ENCODE peak calls at places on chromosomes 3 and 15, in nine cellular contexts. U is Peyer's patch, I is breast epithelium, D is spleen, V is heart left ventricle, T is PC-9, B is HCT116, F is transverse colon, R is right cardiac atrium. W is an unnamed sample. For H3K4me1, the result is how much of the 10 kb centered on the place peaks cover.

GRCh38 chr3:16606398-16606797 is 1.2 kb upstream of the DAZL start:
- DNase-seq in U (no peak), I (no peak), D (no peak), V (no peak), T (peak), B (no peak), F (no peak), R (no peak), W (no peak)

GRCh38 chr3:99753268-99753975 is 64.2 kb upstream of the CMSS1 start:
- DNase-seq in U (no peak), I (no peak), D (no peak), V (no peak), T (peak), B (peak), F (no peak), R (no peak), W (peak)

GRCh38 chr3:197376020-197376419 is 77.6 kb upstream of the DLG1 start:
- DNase-seq in U (no peak), I (peak), D (peak), V (no peak), T (peak), B (no peak), F (no peak), R (no peak), W (no peak)

GRCh38 chr3:40645883-40646282 is 121.1 kb downstream of the ZNF621 start:
- DNase-seq in U (no peak), I (no peak), D (no peak), V (no peak), T (no peak), B (no peak), F (peak), R (no peak), W (no peak)

GRCh38 chr3:190631295-190631694 is 117.4 kb downstream of the IL1RAP start:
- DNase-seq in U (no peak), I (no peak), D (no peak), V (no peak), T (no peak), B (no peak), F (no peak), R (no peak), W (no peak)

GRCh38 chr3:117348881-117349280 is 639.3 kb downstream of the TUSC7 start:
- DNase-seq in U (no peak), I (no peak), D (no peak), V (no peak), T (no peak), B (no peak), F (no peak), R (no peak), W (no peak)

GRCh38 chr3:52897130-52898109 is at the start of gene STIMATE:
- DNase-seq in U (peak), I (peak), D (peak), V (peak), T (peak), B (peak), F (peak), R (peak), W (peak)

GRCh38 chr3:74465652-74466415 is 148.6 kb downstream of the CNTN3 start:
- DNase-seq in U (no peak), I (peak), D (no peak), V (no peak), T (no peak), B (no peak), F (no peak), R (peak), W (no peak)

GRCh38 chr3:73530030-73530411 is 94.7 kb downstream of the PDZRN3 start:
- DNase-seq in U (no peak), I (no peak), D (no peak), V (no peak), T (no peak), B (no peak), F (no peak), R (no peak), W (no peak)

GRCh38 chr3:37198996-37199395 is 24.6 kb upstream of the LRRFIP2 start:
- DNase-seq in U (no peak), I (no peak), D (no peak), V (no peak), T (no peak), B (no peak), F (no peak), R (no peak), W (no peak)

GRCh38 chr15:39920510-39921273 is 626 bp upstream of the GPR176 start:
- DNase-seq in U (peak), I (peak), D (peak), V (peak), T (peak), B (no peak), F (peak), R (peak), W (peak)

GRCh38 chr15:71328453-71328852 is 213.2 kb downstream of the THSD4 start:
- DNase-seq in U (no peak), I (no peak), D (no peak), V (no peak), T (no peak), B (no peak), F (no peak), R (no peak), W (no peak)

GRCh38 chr3:46936733-46937250 is 39.8 kb downstream of the CCDC12 start:
- DNase-seq in U (no peak), I (no peak), D (peak), V (no peak), T (no peak), B (no peak), F (peak), R (no peak), W (no peak)

GRCh38 chr3:194472290-194472920 is 14.4 kb downstream of the ATP13A3 start:
- DNase-seq in U (no peak), I (no peak), D (no peak), V (no peak), T (peak), B (peak), F (no peak), R (no peak), W (peak)

GRCh38 chr3:127406309-127407025 is 118.6 kb upstream of the PRR20G start:
- DNase-seq in U (no peak), I (no peak), D (peak), V (peak), T (peak), B (peak), F (peak), R (no peak), W (no peak)

GRCh38 chr3:54931182-54931581 is 3.3 kb upstream of the LRTM1 start:
- DNase-seq in U (no peak), I (no peak), D (no peak), V (no peak), T (no peak), B (no peak), F (no peak), R (no peak), W (no peak)

GRCh38 chr3:127775398-127776109 is 46.8 kb downstream of the MGLL start:
- DNase-seq in U (no peak), I (no peak), D (peak), V (no peak), T (no peak), B (no peak), F (no peak), R (peak), W (no peak)

GRCh38 chr3:59425371-59425770 is 375.5 kb upstream of the CFAP20DC start:
- DNase-seq in U (no peak), I (no peak), D (no peak), V (no peak), T (no peak), B (no peak), F (no peak), R (no peak), W (no peak)

GRCh38 chr15:59160880-59161593 is 45.6 kb upstream of the LDHAL6B start:
- DNase-seq in U (no peak), I (no peak), D (no peak), V (no peak), T (peak), B (no peak), F (no peak), R (no peak), W (no peak)

GRCh38 chr3:127734754-127735473 is 62.2 kb downstream of the ABTB1 start:
- DNase-seq in U (no peak), I (peak), D (peak), V (no peak), T (peak), B (no peak), F (no peak), R (peak), W (no peak)

GRCh38 chr3:69787436-69788168 is 48.3 kb downstream of the MITF start:
- DNase-seq in U (no peak), I (no peak), D (no peak), V (no peak), T (no peak), B (no peak), F (no peak), R (no peak), W (no peak)

GRCh38 chr3:117520582-117520981 is 811.0 kb downstream of the TUSC7 start:
- DNase-seq in U (no peak), I (no peak), D (no peak), V (no peak), T (no peak), B (no peak), F (no peak), R (no peak), W (no peak)

GRCh38 chr3:151890721-151891141 is 17.3 kb downstream of the SUCNR1 start:
- DNase-seq in U (no peak), I (no peak), D (no peak), V (no peak), T (no peak), B (no peak), F (no peak), R (no peak), W (no peak)

GRCh38 chr3:53846134-53846850 is at the start of the genes CHDH and IL17RB:
- DNase-seq in U (no peak), I (peak), D (peak), V (peak), T (no peak), B (peak), F (peak), R (peak), W (no peak)

GRCh38 chr15:80489030-80489594 is 84.9 kb downstream of the ARNT2 start:
- DNase-seq in U (no peak), I (no peak), D (no peak), V (no peak), T (no peak), B (no peak), F (no peak), R (no peak), W (no peak)

GRCh38 chr15:79990997-79991334 is 20.0 kb upstream of the BCL2A1 start:
- DNase-seq in U (no peak), I (no peak), D (no peak), V (no peak), T (no peak), B (no peak), F (no peak), R (no peak), W (no peak)

GRCh38 chr15:65132841-65133549 is 613 bp downstream of the PDCD7 start:
- DNase-seq in U (no peak), I (no peak), D (peak), V (peak), T (peak), B (no peak), F (peak), R (peak), W (peak)

GRCh38 chr3:46504780-46505179 is 7.0 kb downstream of the RTP3 start:
- DNase-seq in U (no peak), I (no peak), D (no peak), V (no peak), T (no peak), B (no peak), F (no peak), R (no peak), W (no peak)

GRCh38 chr3:195073866-195074860 is 196.8 kb downstream of the XXYLT1 start:
- DNase-seq in U (no peak), I (no peak), D (peak), V (peak), T (no peak), B (no peak), F (peak), R (no peak), W (no peak)

GRCh38 chr3:194485876-194486539 is 794 bp downstream of the ATP13A3 start:
- DNase-seq in U (peak), I (peak), D (peak), V (peak), T (peak), B (no peak), F (peak), R (peak), W (peak)

GRCh38 chr3:69738291-69738690 is 973 bp upstream of the MITF start:
- DNase-seq in U (no peak), I (no peak), D (no peak), V (no peak), T (no peak), B (no peak), F (no peak), R (no peak), W (no peak)

GRCh38 chr3:11212784-11213183 is 58.5 kb downstream of the HRH1 start:
- DNase-seq in U (no peak), I (no peak), D (no peak), V (no peak), T (no peak), B (peak), F (no peak), R (no peak), W (no peak)

GRCh38 chr3:52200981-52201679 is 3.2 kb downstream of the ALAS1 start:
- DNase-seq in U (no peak), I (no peak), D (no peak), V (no peak), T (no peak), B (no peak), F (no peak), R (no peak), W (no peak)

GRCh38 chr3:151011427-151011826 is 38.9 kb upstream of the CLRN1 start:
- DNase-seq in U (no peak), I (no peak), D (no peak), V (no peak), T (no peak), B (no peak), F (no peak), R (no peak), W (no peak)

GRCh38 chr3:66442254-66443249 is 58.3 kb downstream of the LRIG1 start:
- DNase-seq in U (no peak), I (peak), D (no peak), V (peak), T (no peak), B (no peak), F (peak), R (peak), W (no peak)

GRCh38 chr15:88865498-88866099 is 29.7 kb downstream of the HAPLN3 start:
- DNase-seq in U (no peak), I (no peak), D (no peak), V (no peak), T (no peak), B (no peak), F (no peak), R (no peak), W (no peak)

GRCh38 chr15:87706001-87706400 is 550.5 kb downstream of the NTRK3 start:
- DNase-seq in U (no peak), I (no peak), D (no peak), V (no peak), T (no peak), B (no peak), F (no peak), R (no peak), W (no peak)

GRCh38 chr15:40768492-40769309 is 1.1 kb upstream of the C15orf62 start:
- DNase-seq in U (no peak), I (no peak), D (peak), V (no peak), T (no peak), B (no peak), F (peak), R (no peak), W (no peak)

GRCh38 chr15:63909819-63910437 is 76.2 kb upstream of the HERC1 start:
- DNase-seq in U (no peak), I (no peak), D (peak), V (no peak), T (no peak), B (no peak), F (no peak), R (no peak), W (no peak)

DNA sequence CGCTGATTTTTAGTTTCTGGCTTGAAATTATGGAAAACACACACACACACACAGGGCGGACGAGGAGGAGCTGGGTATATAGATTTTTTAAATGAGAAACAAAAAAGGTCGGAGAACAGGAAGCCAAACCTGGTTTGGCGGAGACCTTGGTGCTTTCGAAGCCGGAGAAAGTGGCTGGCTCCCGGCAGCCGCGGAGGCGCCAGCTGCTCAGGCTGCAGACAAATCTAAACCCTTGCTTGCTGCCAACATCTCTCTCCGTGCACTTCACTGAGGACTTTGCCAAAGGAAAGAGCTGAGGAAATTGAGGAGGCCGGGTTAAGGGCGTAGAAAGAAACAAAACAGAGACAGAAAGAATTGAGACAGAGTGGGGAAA is 2.1 kb downstream of the ZIC1 start:
- DNase-seq in U (no peak), I (no peak), D (no peak), V (no peak), T (no peak), B (no peak), F (no peak), R (no peak), W (no peak)
- H3K4me3 ChIP-seq in U (no peak), I (peak), D (no peak), V (peak), T (no peak), B (no peak), F (no peak), R (peak), W (no peak)

GRCh38 chr3:159895430-159895829 is 93.2 kb upstream of the IL12A start:
- DNase-seq in U (no peak), I (no peak), D (no peak), V (no peak), T (no peak), B (no peak), F (no peak), R (no peak), W (no peak)

GRCh38 chr3:159896543-159896942 is 92.1 kb upstream of the IL12A start:
- DNase-seq in U (no peak), I (no peak), D (no peak), V (no peak), T (no peak), B (no peak), F (no peak), R (no peak), W (no peak)

GRCh38 chr3:159894386-159894785 is 94.2 kb upstream of the IL12A start:
- DNase-seq in U (no peak), I (no peak), D (no peak), V (no peak), T (no peak), B (no peak), F (no peak), R (no peak), W (no peak)

GRCh38 chr3:159892171-159892791 is 96.4 kb upstream of the IL12A start:
- DNase-seq in U (no peak), I (peak), D (no peak), V (no peak), T (no peak), B (no peak), F (no peak), R (peak), W (no peak)

DNA sequence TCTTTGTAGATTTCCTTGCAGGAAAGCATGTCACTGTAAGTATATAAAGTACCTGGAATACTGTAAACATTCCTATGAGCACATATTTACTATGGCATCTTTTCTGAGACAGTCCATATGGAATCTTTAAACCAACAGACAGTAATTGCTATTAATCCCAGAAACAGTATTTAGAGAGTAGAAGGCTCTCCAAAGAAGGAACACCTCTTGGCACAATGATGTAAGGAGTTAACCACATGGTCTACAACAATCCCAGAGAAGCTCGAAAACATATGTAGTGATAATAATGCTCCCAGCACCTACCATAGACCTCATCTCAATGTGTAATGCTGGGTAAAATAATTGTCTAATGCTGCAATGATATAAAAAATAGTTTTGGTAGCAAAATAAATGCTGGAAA is 95.8 kb upstream of the IL12A start:
- DNase-seq in U (no peak), I (no peak), D (no peak), V (no peak), T (no peak), B (no peak), F (no peak), R (no peak), W (no peak)
- H3K27ac ChIP-seq in U (no peak), I (peak), D (no peak), V (peak), T (no peak), B (no peak), F (no peak), R (no peak), W (no peak)

GRCh38 chr3:169633105-169633504 is 30.4 kb downstream of the MECOM start:
- DNase-seq in U (no peak), I (no peak), D (no peak), V (no peak), T (no peak), B (no peak), F (no peak), R (no peak), W (no peak)
- H3K4me1 ChIP-seq in U (under half), I (under half), D (under half), V (under half), T (under half), B (under half), F (under half), R (under half), W (under half)

GRCh38 chr15:41944313-41944940 is 27.9 kb downstream of the EHD4 start:
- DNase-seq in U (no peak), I (peak), D (no peak), V (no peak), T (peak), B (peak), F (no peak), R (no peak), W (no peak)
- H3K4me3 ChIP-seq in U (no peak), I (no peak), D (no peak), V (no peak), T (no peak), B (no peak), F (no peak), R (no peak), W (no peak)

GRCh38 chr3:123352134-123352554 is 96.7 kb downstream of the ADCY5 start:
- DNase-seq in U (no peak), I (no peak), D (peak), V (peak), T (no peak), B (no peak), F (no peak), R (peak), W (no peak)
- H3K27ac ChIP-seq in U (no peak), I (no peak), D (no peak), V (peak), T (no peak), B (no peak), F (no peak), R (peak), W (no peak)

GRCh38 chr3:149657796-149658443 is at the start of gene WWTR1:
- DNase-seq in U (peak), I (peak), D (peak), V (peak), T (peak), B (peak), F (peak), R (peak), W (peak)

GRCh38 chr3:149660462-149660861 is 2.6 kb upstream of the WWTR1 start:
- DNase-seq in U (no peak), I (no peak), D (no peak), V (no peak), T (no peak), B (no peak), F (no peak), R (no peak), W (no peak)

GRCh38 chr3:149659173-149659468 is 1.3 kb upstream of the WWTR1 start:
- DNase-seq in U (no peak), I (peak), D (no peak), V (no peak), T (no peak), B (no peak), F (no peak), R (no peak), W (no peak)

GRCh38 chr3:149657458-149657795 is 398 bp downstream of the WWTR1 start:
- DNase-seq in U (no peak), I (peak), D (peak), V (peak), T (no peak), B (no peak), F (peak), R (no peak), W (no peak)

DNA sequence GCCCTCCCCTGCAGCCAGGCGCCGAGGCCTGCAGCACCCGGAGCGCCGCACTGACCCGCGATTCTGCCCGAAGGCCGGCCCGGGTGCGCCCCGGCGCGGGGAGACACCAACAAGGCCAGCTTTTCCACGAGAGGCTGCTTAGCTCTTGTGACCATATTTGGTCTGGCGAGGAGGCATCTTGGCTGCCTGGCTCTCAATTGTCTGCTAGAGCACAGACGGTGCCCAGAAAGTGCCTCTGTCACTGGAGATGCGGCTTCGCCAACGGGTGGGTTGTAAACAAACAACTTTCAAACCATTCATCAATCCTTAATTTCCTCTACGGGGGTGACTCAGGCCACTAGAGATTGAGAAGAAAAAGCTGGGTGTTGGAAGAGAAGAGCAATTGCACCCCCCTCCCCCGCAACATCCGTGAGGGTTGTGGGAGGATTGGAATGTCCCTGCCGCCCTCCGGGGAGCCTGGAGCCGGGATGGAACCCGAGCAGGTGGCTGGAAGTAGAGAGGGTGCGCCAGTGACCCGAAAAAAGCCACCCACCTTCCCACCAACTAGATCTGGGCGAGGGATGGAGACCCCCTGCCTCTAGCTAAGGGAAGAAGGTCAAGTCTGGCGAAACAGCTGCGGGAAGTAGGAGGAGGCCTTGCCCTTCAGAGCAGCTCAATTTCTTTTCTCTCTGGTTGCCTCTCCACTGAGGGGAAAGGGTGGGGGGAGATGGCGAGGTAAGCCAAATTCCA is 783 bp upstream of the WWTR1 start:
- DNase-seq in U (peak), I (peak), D (peak), V (peak), T (peak), B (peak), F (peak), R (peak), W (peak)
- H3K4me1 ChIP-seq in U (under half), I (under half), D (under half), V (under half), T (under half), B (half or more), F (under half), R (under half), W (under half)